ENCODE peak calls at places on chromosomes 4 and X, in five cellular contexts. O is kidney glomerular epithelial cell; U is progenitor cell of endocrine pancreas; C is stimulated activated CD8-positive, alpha-beta memory T cell treated with anti-CD3 and anti-CD28 coated beads, Interleukin-12 subunit alpha, Interleukin-12 subunit beta, amount 100 ng/mL, for 4 hours; S is astrocyte. H is an unnamed sample.

GRCh38 chrX:26511621-26512363 is 295.8 kb downstream of the MAGEB5 start:
- DNase-seq in O (no peak), U (no peak), C (no peak), S (no peak), H (no peak)

GRCh38 chr4:183384983-183385382 is 59.5 kb upstream of the CDKN2AIP start:
- DNase-seq in O (no peak), U (no peak), C (no peak), S (no peak), H (no peak)

GRCh38 chr4:83947811-83948210 is 411.9 kb downstream of the GPAT3 start:
- DNase-seq in O (no peak), U (no peak), C (no peak), S (no peak), H (no peak)

GRCh38 chrX:13778916-13779315 is 38.0 kb downstream of the GPM6B start:
- DNase-seq in O (no peak), U (no peak), C (no peak), S (peak; percentile 36), H (no peak)

GRCh38 chrX:15405846-15406245 is 21.6 kb upstream of the VEGFD start:
- DNase-seq in O (no peak), U (no peak), C (no peak), S (no peak), H (no peak)

GRCh38 chr4:86302242-86302641 is 57.6 kb downstream of the MAPK10 start:
- DNase-seq in O (no peak), U (no peak), C (no peak), S (peak; percentile 94), H (no peak)

GRCh38 chrX:36414056-36414455 is 494.5 kb downstream of the CFAP47 start:
- DNase-seq in O (no peak), U (no peak), C (no peak), S (no peak), H (no peak)

GRCh38 chrX:44343412-44343942 is at the start of gene EFHC2:
- DNase-seq in O (no peak), U (peak; percentile 10), C (peak; percentile 31), S (peak; percentile 5), H (peak; percentile 55)

GRCh38 chr4:118254368-118254767 is 98.4 kb downstream of the PRSS12 start:
- DNase-seq in O (no peak), U (no peak), C (no peak), S (no peak), H (no peak)

GRCh38 chr4:159097785-159098184 is 5.1 kb upstream of the RAPGEF2 start:
- DNase-seq in O (no peak), U (no peak), C (no peak), S (no peak), H (no peak)

GRCh38 chr4:2799971-2800690 is 7.2 kb downstream of the SH3BP2 start:
- DNase-seq in O (no peak), U (no peak), C (no peak), S (no peak), H (no peak)

GRCh38 chrX:40243699-40244098 is 145.9 kb upstream of the BCOR start:
- DNase-seq in O (no peak), U (no peak), C (no peak), S (no peak), H (no peak)